ENCODE peak calls at places on chromosomes 7 and 10, in seven cellular contexts. N is K562; E is Right ventricle myocardium inferior; M is left colon; U is activated T-cell treated with anti-CD3 and anti-CD28 coated beads, Interleukin-2, amount 50 U/mL, for 72 hours; K is GM23338; Q is heart right ventricle. P is an unnamed sample.

GRCh38 chr10:126242352-126243260 is 145.7 kb downstream of the ADAM12 start:
- ATAC-seq in U (no peak), Q (peak), K (no peak), E (peak), M (no peak), N (no peak), P (peak)

GRCh38 chr10:129631870-129632623 is 165.0 kb downstream of the MGMT start:
- ATAC-seq in N (no peak), M (no peak), Q (no peak), E (no peak), K (no peak), U (no peak), P (no peak)

GRCh38 chr7:102272917-102273748 is 13.5 kb upstream of the SH2B2 start:
- ATAC-seq in E (no peak), K (no peak), N (no peak), M (no peak), U (no peak), Q (no peak), P (no peak)

GRCh38 chr7:127911968-127912511 is 119.2 kb downstream of the LRRC4 start:
- ATAC-seq in M (no peak), N (no peak), Q (no peak), U (no peak), E (no peak), K (no peak), P (no peak)

GRCh38 chr10:46096909-46097575 is 51.0 kb upstream of the MSMB start:
- ATAC-seq in E (no peak), Q (no peak), N (no peak), U (peak), K (no peak), M (no peak), P (no peak)

GRCh38 chr10:63240807-63241206 is 107.7 kb downstream of the NRBF2 start:
- ATAC-seq in U (peak), M (no peak), K (no peak), Q (peak), N (peak), E (no peak), P (no peak)

GRCh38 chr7:92766461-92767003 is 69.8 kb downstream of the CDK6 start:
- ATAC-seq in E (peak), M (peak), K (no peak), Q (peak), U (no peak), N (no peak), P (peak)

GRCh38 chr7:134907639-134908038 is 78.7 kb upstream of the AGBL3 start:
- ATAC-seq in E (no peak), U (no peak), N (no peak), M (no peak), K (no peak), Q (peak), P (no peak)

GRCh38 chr7:94067506-94067905 is 63.4 kb upstream of the BET1 start:
- ATAC-seq in Q (no peak), N (no peak), M (no peak), K (no peak), E (no peak), U (no peak), P (no peak)

GRCh38 chr10:4692206-4692605 is 133.8 kb upstream of the AKR1E2 start:
- ATAC-seq in K (no peak), Q (no peak), M (no peak), E (no peak), N (no peak), U (no peak), P (no peak)

GRCh38 chr10:117817116-117817515 is 229.6 kb downstream of the RAB11FIP2 start:
- ATAC-seq in K (no peak), Q (no peak), U (no peak), N (no peak), M (no peak), E (no peak), P (no peak)

GRCh38 chr7:113026941-113027340 is 59.7 kb downstream of the GPR85 start:
- ATAC-seq in N (no peak), K (no peak), E (no peak), Q (no peak), M (no peak), U (no peak), P (no peak)

GRCh38 chr10:128174581-128175559 is 48.6 kb upstream of the MKI67 start:
- ATAC-seq in K (no peak), U (no peak), E (no peak), Q (no peak), N (no peak), M (no peak), P (no peak)

GRCh38 chr10:6924166-6924565 is 344.1 kb upstream of the PRKCQ start:
- ATAC-seq in K (no peak), E (no peak), N (no peak), U (no peak), Q (no peak), M (no peak), P (no peak)

GRCh38 chr7:22348379-22348778 is 8.6 kb downstream of the RAPGEF5 start:
- ATAC-seq in N (peak), E (no peak), Q (no peak), M (peak), K (no peak), U (no peak), P (no peak)

GRCh38 chr7:28767356-28767755 is 190.8 kb downstream of the TRIL start:
- ATAC-seq in E (peak), K (no peak), Q (no peak), M (no peak), U (no peak), N (no peak), P (peak)

GRCh38 chr7:135914346-135914745 is 62.8 kb downstream of the MTPN start:
- ATAC-seq in N (no peak), U (no peak), Q (peak), K (no peak), M (no peak), E (peak), P (no peak)

GRCh38 chr10:71548494-71548846 is 151.8 kb downstream of the CDH23 start:
- ATAC-seq in E (no peak), Q (peak), M (no peak), U (peak), N (peak), K (peak), P (no peak)

GRCh38 chr10:100895896-100896295 is 16.9 kb upstream of the SLF2 start:
- ATAC-seq in K (no peak), E (no peak), N (no peak), Q (no peak), U (no peak), M (peak), P (no peak)

GRCh38 chr7:19851504-19851903 is 78.1 kb upstream of the TMEM196 start:
- ATAC-seq in E (no peak), U (no peak), M (no peak), N (no peak), Q (no peak), K (no peak), P (no peak)

P was measured in gastroesophageal sphincter.